ENCODE peak calls at places on chromosomes 16 and 17, in five cellular contexts. L is IMR-90, E is A673, X is lower leg skin, O is GM23338. B is an unnamed sample.

GRCh38 chr17:47423406-47424295 is 99.9 kb downstream of the EFCAB13 start:
- DNase-seq in L (no peak), E (peak; percentile 1), X (no peak), O (peak; percentile 64), B (peak; percentile 49)

GRCh38 chr16:81873843-81874752 is 95.0 kb downstream of the PLCG2 start:
- DNase-seq in L (peak; percentile 24), E (peak; percentile 62), X (peak; percentile 24), O (peak; percentile 87), B (peak; percentile 62)

GRCh38 chr16:48317614-48318013 is 67.6 kb downstream of the SIAH1 start:
- DNase-seq in L (peak; percentile 76), E (peak; percentile 14), X (no peak), O (no peak), B (no peak)

GRCh38 chr17:40511136-40511535 is 9.7 kb upstream of the TNS4 start:
- DNase-seq in L (no peak), E (no peak), X (no peak), O (no peak), B (no peak)

GRCh38 chr17:60224064-60224463 is 74.3 kb downstream of the CA4 start:
- DNase-seq in L (peak; percentile 25), E (no peak), X (no peak), O (no peak), B (no peak)

GRCh38 chr16:71537643-71538042 is 11.4 kb downstream of the CHST4 start:
- DNase-seq in L (peak; percentile 41), E (peak; percentile 43), X (no peak), O (peak; percentile 82), B (peak; percentile 69)

GRCh38 chr17:67245073-67245693 is at the start of gene HELZ:
- DNase-seq in L (peak; percentile 83), E (peak; percentile 87), X (peak; percentile 61), O (peak; percentile 93), B (peak; percentile 90)

GRCh38 chr17:951388-952132 is 28.0 kb downstream of the NXN start:
- DNase-seq in L (peak; percentile 89), E (no peak), X (no peak), O (peak; percentile 85), B (no peak)

GRCh38 chr16:63457869-63458268 is 1421.6 kb upstream of the CDH8 start:
- DNase-seq in L (no peak), E (no peak), X (no peak), O (no peak), B (no peak)

GRCh38 chr17:49715221-49715620 is 7.5 kb upstream of the SLC35B1 start:
- DNase-seq in L (no peak), E (no peak), X (no peak), O (no peak), B (no peak)

GRCh38 chr17:27821318-27821717 is 21.0 kb upstream of the NOS2 start:
- DNase-seq in L (no peak), E (no peak), X (no peak), O (no peak), B (no peak)

GRCh38 chr17:6374761-6375312 is 60.1 kb downstream of the AIPL1 start:
- DNase-seq in L (peak; percentile 61), E (peak; percentile 46), X (no peak), O (peak; percentile 61), B (no peak)

GRCh38 chr17:78557598-78558039 is 19.6 kb downstream of the DNAH17 start:
- DNase-seq in L (peak; percentile 60), E (peak; percentile 79), X (no peak), O (no peak), B (no peak)
- H3K4me3 ChIP-seq in L (no peak overlapping the region), E (no peak overlapping the region), X (no peak overlapping the region), O (no peak overlapping the region), B (no peak overlapping the region)

GRCh38 chr17:42460371-42460770 is 1.7 kb downstream of the ATP6V0A1 start:
- DNase-seq in L (no peak), E (no peak), X (no peak), O (no peak), B (no peak)
- H3K4me3 ChIP-seq in L (peak overlapping the region; percentile 80), E (peak overlapping the region; percentile 59), X (no peak overlapping the region), O (peak overlapping the region; percentile 71), B (peak overlapping the region; percentile 77)

GRCh38 chr17:3803308-3803640 is 2.3 kb upstream of the ITGAE start:
- DNase-seq in L (no peak), E (no peak), X (no peak), O (no peak), B (no peak)
- H3K4me3 ChIP-seq in L (no peak overlapping the region), E (no peak overlapping the region), X (no peak overlapping the region), O (no peak overlapping the region), B (no peak overlapping the region)

GRCh38 chr17:81890447-81891302 is 711 bp downstream of the ALYREF start:
- DNase-seq in L (no peak), E (no peak), X (no peak), O (peak; percentile 42), B (no peak)

GRCh38 chr17:81888988-81889595 is 2.3 kb downstream of the ALYREF start:
- DNase-seq in L (no peak), E (no peak), X (no peak), O (no peak), B (no peak)

GRCh38 chr17:81889602-81890001 is 1.8 kb downstream of the ALYREF start:
- DNase-seq in L (no peak), E (no peak), X (no peak), O (no peak), B (no peak)

GRCh38 chr17:81888105-81888987 is 3.0 kb downstream of the ALYREF start:
- DNase-seq in L (no peak), E (no peak), X (no peak), O (no peak), B (no peak)

DNA sequence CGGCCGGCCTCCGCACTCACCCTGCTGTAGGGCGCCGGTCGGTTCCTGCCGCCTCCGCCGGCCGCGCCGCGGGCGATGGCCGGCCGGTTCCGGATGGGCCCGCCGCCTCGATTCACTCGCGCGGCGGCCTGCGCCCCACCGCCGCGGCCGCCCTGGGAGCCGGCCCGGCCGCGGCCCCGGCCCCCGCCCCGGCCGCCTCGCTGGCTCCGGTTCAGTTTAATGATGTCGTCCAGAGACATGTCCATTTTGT is 158 bp downstream of the ALYREF start:
- DNase-seq in L (no peak), E (no peak), X (no peak), O (no peak), B (no peak)
- H3K4me3 ChIP-seq in L (peak overlapping the region; percentile 97), E (peak overlapping the region; percentile 80), X (peak overlapping the region; percentile 72), O (peak overlapping the region; percentile 95), B (peak overlapping the region; percentile 91)

GRCh38 chr17:74734256-74734655 is 2.8 kb upstream of the RAB37 start:
- DNase-seq in L (no peak), E (no peak), X (no peak), O (no peak), B (no peak)

GRCh38 chr17:74739227-74739831 is 2.3 kb downstream of the RAB37 start:
- DNase-seq in L (no peak), E (no peak), X (no peak), O (no peak), B (no peak)

GRCh38 chr17:74736423-74737298 is at the start of gene RAB37:
- DNase-seq in L (no peak), E (no peak), X (no peak), O (peak; percentile 84), B (peak; percentile 88)

GRCh38 chr17:74738051-74738996 is 1.3 kb downstream of the RAB37 start:
- DNase-seq in L (no peak), E (no peak), X (no peak), O (no peak), B (no peak)

DNA sequence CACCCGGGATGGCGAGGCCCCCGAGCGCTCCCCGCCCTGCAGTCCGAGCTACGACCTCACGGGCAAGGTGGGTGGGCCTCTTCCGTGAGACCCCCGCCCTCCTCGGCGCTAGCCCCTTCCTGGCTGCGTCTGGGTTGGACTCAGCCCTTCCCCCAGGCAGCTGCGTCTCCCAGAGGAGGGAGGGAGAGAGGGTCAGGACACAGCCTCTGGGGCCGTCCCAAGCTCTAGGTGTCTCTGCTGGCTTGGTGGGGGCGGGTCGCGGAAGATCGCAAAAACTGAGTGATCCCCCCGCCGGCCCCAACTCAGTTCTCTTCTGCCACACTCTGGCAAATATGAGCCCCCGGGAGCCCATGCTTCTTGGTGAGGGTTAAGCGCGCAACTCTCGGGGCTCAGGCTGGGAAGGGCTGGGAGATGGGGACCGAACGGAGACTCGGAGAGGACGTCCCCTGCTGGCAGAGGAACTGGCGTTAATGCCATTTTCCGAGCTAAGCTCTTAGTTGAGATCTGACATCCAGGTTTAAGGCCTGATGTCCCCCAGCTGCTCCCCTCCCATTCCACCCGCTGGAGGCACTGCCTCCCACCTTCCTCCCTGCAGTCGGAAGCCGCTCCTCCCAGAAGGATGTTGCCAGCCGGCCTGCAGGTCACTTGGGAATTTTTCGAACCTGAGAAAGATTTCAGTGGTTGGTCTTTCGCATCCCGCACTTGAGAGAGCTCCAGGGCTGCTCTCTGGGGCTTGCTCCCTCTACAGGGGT is 419 bp downstream of the RAB37 start:
- DNase-seq in L (no peak), E (peak; percentile 61), X (no peak), O (peak; percentile 92), B (no peak)
- H3K4me3 ChIP-seq in L (no peak overlapping the region), E (peak overlapping the region; percentile 30), X (no peak overlapping the region), O (peak overlapping the region; percentile 84), B (peak overlapping the region; percentile 46)

GRCh38 chr16:89700649-89701424 is 668 bp downstream of the SPATA2L start:
- DNase-seq in L (peak; percentile 24), E (peak; percentile 71), X (no peak), O (peak; percentile 81), B (peak; percentile 80)
- H3K4me3 ChIP-seq in L (peak overlapping the region; percentile 100), E (peak overlapping the region; percentile 80), X (peak overlapping the region; percentile 56), O (peak overlapping the region; percentile 77), B (peak overlapping the region; percentile 69)

DNA sequence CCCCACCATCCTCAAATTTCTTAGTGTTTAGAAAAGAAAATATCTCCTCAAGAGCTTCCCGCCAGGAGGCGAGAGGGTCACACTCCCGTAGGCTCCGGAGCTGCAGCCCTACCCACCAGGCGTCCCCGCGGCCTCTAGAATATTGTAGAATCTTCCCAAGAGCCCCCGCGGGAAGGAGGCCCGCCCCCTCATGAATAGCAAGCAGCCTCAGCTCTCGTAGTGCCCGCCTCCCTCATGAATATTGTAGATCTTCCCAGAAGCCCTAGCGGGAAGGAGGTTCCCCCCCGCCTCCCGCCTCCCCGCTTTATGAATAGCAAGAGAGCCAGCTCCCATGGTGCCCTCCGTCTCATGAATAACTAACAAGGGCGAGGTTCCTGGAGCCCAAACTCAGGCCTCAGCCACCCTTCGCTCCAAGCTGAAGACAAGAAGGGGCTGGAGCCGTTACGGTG is at the start of gene FBXO47:
- DNase-seq in L (peak; percentile 38), E (peak; percentile 73), X (peak; percentile 91), O (peak; percentile 100), B (peak; percentile 90)
- H3K4me3 ChIP-seq in L (no peak within 1 kb of the TSS), E (no peak within 1 kb of the TSS), X (no peak within 1 kb of the TSS), O (peak within 1 kb of the TSS; percentile 38), B (peak within 1 kb of the TSS; percentile 39)

GRCh38 chr17:8941980-8942617 is 23.4 kb downstream of the PIK3R5 start:
- DNase-seq in L (no peak), E (no peak), X (no peak), O (no peak), B (no peak)
- H3K4me3 ChIP-seq in L (no peak overlapping the region), E (no peak overlapping the region), X (no peak overlapping the region), O (no peak overlapping the region), B (no peak overlapping the region)

GRCh38 chr17:79831367-79832210 is 7.7 kb downstream of the CBX4 start:
- DNase-seq in L (no peak), E (no peak), X (peak; percentile 58), O (peak; percentile 73), B (peak; percentile 94)
- H3K4me3 ChIP-seq in L (no peak overlapping the region), E (no peak overlapping the region), X (no peak overlapping the region), O (peak overlapping the region; percentile 61), B (peak overlapping the region; percentile 50)

GRCh38 chr16:57036945-57037344 is 47.6 kb downstream of the NLRC5 start:
- DNase-seq in L (no peak), E (no peak), X (no peak), O (no peak), B (no peak)
- H3K4me3 ChIP-seq in L (no peak overlapping the region), E (no peak overlapping the region), X (no peak overlapping the region), O (no peak overlapping the region), B (no peak overlapping the region)

B was measured in right lobe of liver.